ENCODE peak calls at places on chromosomes 6 and 20, in nine cellular contexts. C is AG09319, R is Daoy, U is endothelial cell, J is hypothalamus, O is activated T-cell treated with anti-CD3 and anti-CD28 coated beads for 1 hour, Q is SW480, A is psoas muscle, T is astrocyte. Y is an unnamed sample.

GRCh38 chr6:79894939-79895338 is 52.4 kb downstream of the ELOVL4 start:
- DNase-seq in U (no peak), A (no peak), T (no peak), R (no peak), J (no peak), O (no peak), Q (no peak), C (no peak), Y (peak; percentile 11)

GRCh38 chr6:8182209-8182845 is 80.0 kb upstream of the EEF1E1 start:
- DNase-seq in U (no peak), T (no peak), A (no peak), C (no peak), Q (no peak), J (no peak), R (no peak), O (no peak), Y (peak; percentile 34)

GRCh38 chr20:42024653-42025052 is 406.5 kb upstream of the CHD6 start:
- DNase-seq in T (no peak), U (no peak), C (no peak), Q (no peak), J (no peak), R (no peak), A (no peak), O (no peak), Y (no peak)

GRCh38 chr6:46850781-46851180 is 57.6 kb downstream of the MEP1A start:
- DNase-seq in T (peak; percentile 64), C (no peak), R (no peak), A (no peak), O (no peak), J (no peak), U (no peak), Q (no peak), Y (peak; percentile 13)

GRCh38 chr6:9606435-9607134 is 808.3 kb downstream of the TFAP2A start:
- DNase-seq in A (no peak), J (no peak), T (no peak), C (no peak), U (peak; percentile 27), Q (no peak), O (no peak), R (peak; percentile 54), Y (no peak)

GRCh38 chr6:22888147-22888831 is 318.9 kb downstream of the HDGFL1 start:
- DNase-seq in O (no peak), T (peak; percentile 74), Q (peak; percentile 59), R (peak; percentile 68), U (no peak), J (no peak), A (no peak), C (no peak), Y (no peak)

GRCh38 chr6:134891633-134892032 is 58.3 kb downstream of the ALDH8A1 start:
- DNase-seq in U (no peak), Q (no peak), A (no peak), C (no peak), J (no peak), R (no peak), O (no peak), T (no peak), Y (no peak)

GRCh38 chr6:12065321-12066140 is 53.4 kb downstream of the HIVEP1 start:
- DNase-seq in T (no peak), R (no peak), A (no peak), Q (no peak), C (no peak), U (no peak), O (no peak), J (no peak), Y (no peak)

GRCh38 chr20:62696999-62697398 is 11.6 kb upstream of the NTSR1 start:
- DNase-seq in O (no peak), U (no peak), Q (no peak), C (no peak), R (no peak), T (no peak), J (no peak), A (no peak), Y (no peak)

GRCh38 chr20:50191566-50192363 is 1.1 kb downstream of the CEBPB start:
- DNase-seq in R (peak; percentile 61), O (peak; percentile 44), C (no peak), J (peak; percentile 15), U (peak; percentile 70), T (peak; percentile 46), Q (peak; percentile 70), A (peak; percentile 76), Y (no peak)

GRCh38 chr6:157227202-157228166 is 95.8 kb downstream of the TMEM242 start:
- DNase-seq in U (no peak), O (no peak), C (no peak), A (no peak), Q (peak; percentile 31), T (no peak), J (no peak), R (no peak), Y (no peak)

GRCh38 chr6:106735828-106736227 is 106.5 kb downstream of the QRSL1 start:
- DNase-seq in J (no peak), Q (no peak), O (no peak), T (no peak), U (no peak), A (no peak), R (no peak), C (no peak), Y (no peak)

GRCh38 chr20:2130668-2131067 is 29.0 kb downstream of the STK35 start:
- DNase-seq in J (no peak), A (no peak), O (no peak), T (no peak), U (no peak), R (no peak), Q (no peak), C (no peak), Y (no peak)

GRCh38 chr6:53458097-53458866 is 86.6 kb downstream of the GCLC start:
- DNase-seq in O (no peak), R (no peak), Q (no peak), T (no peak), J (no peak), U (no peak), A (no peak), C (no peak), Y (no peak)

GRCh38 chr6:34205466-34205865 is 31.2 kb upstream of the HMGA1 start:
- DNase-seq in O (no peak), U (no peak), C (no peak), J (no peak), A (peak; percentile 5), Q (no peak), T (no peak), R (no peak), Y (no peak)

GRCh38 chr6:166277021-166277420 is 31.2 kb downstream of the PRR18 start:
- DNase-seq in U (no peak), A (no peak), T (peak; percentile 63), O (no peak), J (peak; percentile 88), R (no peak), C (no peak), Q (no peak), Y (peak; percentile 26)

GRCh38 chr6:5930143-5930770 is 76.5 kb downstream of the NRN1 start:
- DNase-seq in T (no peak), U (no peak), O (no peak), Q (no peak), C (no peak), J (no peak), R (no peak), A (no peak), Y (no peak)

GRCh38 chr6:167547751-167548150 is 222.9 kb downstream of the TTLL2 start:
- DNase-seq in J (no peak), U (peak; percentile 27), A (no peak), R (no peak), T (peak; percentile 35), Q (no peak), C (no peak), O (no peak), Y (no peak)

GRCh38 chr6:65984089-65984488 is 277.1 kb upstream of the EYS start:
- DNase-seq in A (no peak), U (no peak), J (no peak), Q (no peak), C (no peak), R (no peak), T (no peak), O (no peak), Y (no peak)

GRCh38 chr20:2114990-2115681 is 13.5 kb downstream of the STK35 start:
- DNase-seq in R (no peak), C (no peak), A (no peak), O (no peak), J (no peak), T (no peak), U (no peak), Q (no peak), Y (no peak)

GRCh38 chr6:83884523-83884922 is 25.0 kb downstream of the CYB5R4 start:
- DNase-seq in R (peak; percentile 39), O (no peak), U (no peak), J (no peak), C (no peak), Q (peak; percentile 42), A (no peak), T (peak; percentile 26), Y (no peak)

GRCh38 chr6:75065524-75065923 is 140.3 kb downstream of the COL12A1 start:
- DNase-seq in O (no peak), R (peak; percentile 15), A (no peak), T (peak; percentile 44), Q (peak; percentile 31), J (no peak), C (no peak), U (no peak), Y (no peak)

GRCh38 chr20:43744121-43744520 is 17.3 kb upstream of the GTSF1L start:
- DNase-seq in R (peak; percentile 45), U (no peak), J (no peak), A (no peak), O (no peak), C (no peak), T (no peak), Q (peak; percentile 63), Y (no peak)

GRCh38 chr6:30647802-30648460 is 998 bp downstream of the C6orf136 start:
- DNase-seq in Q (no peak), A (no peak), C (no peak), O (peak; percentile 55), T (no peak), R (no peak), J (no peak), U (no peak), Y (no peak)

GRCh38 chr20:23244916-23245552 is 105.6 kb upstream of the NXT1 start:
- DNase-seq in C (no peak), Q (no peak), U (no peak), J (no peak), T (no peak), O (no peak), A (no peak), R (no peak), Y (no peak)

GRCh38 chr6:80382796-80383195 is 276.3 kb downstream of the BCKDHB start:
- DNase-seq in O (no peak), U (no peak), R (no peak), T (peak; percentile 24), Q (no peak), A (no peak), C (no peak), J (no peak), Y (no peak)

GRCh38 chr6:53728570-53729194 is 63.1 kb upstream of the KLHL31 start:
- DNase-seq in O (peak; percentile 17), Q (peak; percentile 36), U (peak; percentile 72), R (peak; percentile 60), C (no peak), J (peak; percentile 43), A (no peak), T (no peak), Y (no peak)

GRCh38 chr20:58867211-58867610 is 14.7 kb downstream of the GNAS start:
- DNase-seq in C (no peak), R (no peak), J (no peak), U (no peak), Q (no peak), T (no peak), A (no peak), O (no peak), Y (no peak)

GRCh38 chr6:123838612-123839279 is 35.1 kb downstream of the NKAIN2 start:
- DNase-seq in O (no peak), U (peak; percentile 11), J (no peak), T (no peak), R (no peak), A (no peak), Q (no peak), C (no peak), Y (no peak)

Y was measured in GM04503.